ENCODE peak calls at places on chromosomes 6 and 20, in six cellular contexts. D is cardiac fibroblast, O is IMR-90, L is tibial artery, N is fibroblast of mammary gland, M is GM12878. Y is an unnamed sample.

GRCh38 chr6:119479860-119480655 is 130.5 kb upstream of the MAN1A1 start:
- DNase-seq in N (peak), M (no peak), O (peak), D (peak), L (no peak), Y (no peak)

GRCh38 chr6:15426926-15427325 is 181.1 kb downstream of the JARID2 start:
- DNase-seq in M (no peak), N (no peak), L (no peak), O (no peak), D (no peak), Y (no peak)

GRCh38 chr6:32117461-32117860 is 8.3 kb upstream of the TNXB start:
- DNase-seq in L (no peak), N (no peak), D (no peak), O (no peak), M (no peak), Y (no peak)

GRCh38 chr20:58084966-58085365 is 143.5 kb downstream of the ANKRD60 start:
- DNase-seq in M (no peak), D (no peak), O (no peak), L (no peak), N (no peak), Y (no peak)

GRCh38 chr6:95243091-95243490 is 334.2 kb upstream of the MANEA start:
- DNase-seq in O (peak), L (no peak), D (no peak), N (peak), M (no peak), Y (no peak)

GRCh38 chr6:31687321-31687720 is 6.5 kb upstream of the LY6G5C start:
- DNase-seq in D (no peak), L (no peak), M (no peak), O (no peak), N (no peak), Y (no peak)

GRCh38 chr6:80969439-80969838 is 783.0 kb downstream of the TENT5A start:
- DNase-seq in O (peak), D (no peak), L (no peak), M (no peak), N (peak), Y (no peak)

GRCh38 chr6:72363844-72364740 is 257.8 kb upstream of the KCNQ5 start:
- DNase-seq in L (no peak), M (no peak), N (peak), D (peak), O (peak), Y (no peak)

GRCh38 chr6:125759184-125759902 is 9.9 kb downstream of the HEY2 start:
- DNase-seq in D (no peak), N (no peak), O (no peak), L (peak), M (no peak), Y (no peak)

GRCh38 chr6:33160728-33161323 is 31.4 kb downstream of the COL11A2 start:
- DNase-seq in M (no peak), O (peak), L (peak), D (peak), N (peak), Y (peak)

GRCh38 chr6:52728394-52728793 is 34.9 kb downstream of the GSTA2 start:
- DNase-seq in M (no peak), N (no peak), D (no peak), O (no peak), L (no peak), Y (no peak)

GRCh38 chr6:3568396-3569082 is 111.7 kb upstream of the SLC22A23 start:
- DNase-seq in O (peak), D (peak), N (no peak), L (no peak), M (no peak), Y (no peak)

GRCh38 chr6:42331019-42331418 is 113.4 kb upstream of the MRPS10 start:
- DNase-seq in O (no peak), M (no peak), L (no peak), D (no peak), N (no peak), Y (no peak)

GRCh38 chr20:23115823-23116222 is 29.7 kb upstream of the CD93 start:
- DNase-seq in O (no peak), M (peak), D (no peak), N (peak), L (no peak), Y (no peak)

GRCh38 chr6:168380956-168381605 is 59.9 kb upstream of the SMOC2 start:
- DNase-seq in O (no peak), L (no peak), D (no peak), N (no peak), M (no peak), Y (no peak)

GRCh38 chr6:38336922-38337321 is 302.8 kb downstream of the BTBD9 start:
- DNase-seq in L (no peak), D (no peak), M (no peak), N (no peak), O (no peak), Y (no peak)
- TF ChIP-seq CTCF in L (no peak), D (no peak), M (no peak), N (no peak), O (no peak), Y (no peak)

DNA sequence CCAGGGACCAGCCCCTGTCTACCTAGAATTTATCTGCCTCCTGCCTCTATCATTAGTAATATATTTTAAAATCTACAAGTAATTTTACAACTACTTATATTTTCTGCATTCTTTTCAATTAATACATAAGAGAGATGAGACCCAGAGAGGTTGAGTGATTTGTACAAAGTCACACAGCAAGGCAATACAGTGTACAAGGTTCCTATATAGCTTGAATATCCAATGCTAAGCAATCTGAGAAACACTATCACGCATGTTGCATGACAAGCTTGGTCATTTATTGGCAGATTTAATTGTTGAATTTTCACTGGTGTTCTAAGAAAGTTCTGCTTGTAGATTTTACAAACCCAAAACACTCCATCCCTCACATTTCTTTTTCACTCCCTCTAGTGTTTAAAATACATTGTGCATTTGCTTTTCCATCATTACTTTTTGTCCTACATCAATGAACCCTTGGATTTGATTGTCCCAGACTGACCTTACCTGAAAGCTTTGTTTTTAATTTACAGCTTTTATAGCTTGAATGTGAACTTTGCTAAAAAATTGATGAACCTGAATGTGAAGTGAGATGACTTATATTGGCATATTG is 520.9 kb upstream of the CITED2 start:
- DNase-seq in N (no peak), O (no peak), D (peak), L (no peak), M (no peak), Y (no peak)
- TF ChIP-seq CTCF in N (peak), O (no peak), D (peak), L (peak), M (no peak), Y (no peak)

GRCh38 chr6:26537846-26538571 is at the start of gene HMGN4:
- DNase-seq in D (peak), N (peak), L (peak), O (peak), M (peak), Y (peak)
- TF ChIP-seq CTCF in D (no peak), N (no peak), L (no peak), O (peak), M (no peak), Y (peak)

GRCh38 chr20:38726849-38727601 is 2.7 kb downstream of the SLC32A1 start:
- DNase-seq in L (no peak), O (no peak), D (peak), M (no peak), N (peak), Y (no peak)
- TF ChIP-seq CTCF in L (no peak), O (peak), D (peak), M (no peak), N (peak), Y (peak)